ENCODE peak calls at places on chromosomes 6 and 20, in ten cellular contexts. One of them, this sample, is unnamed.

GRCh38 chr6:158621694-158622544 is 22.6 kb downstream of the DYNLT1 start:
- DNase-seq in fibroblast of pulmonary artery: no peak
- DNase-seq in stomach: peak; percentile 19
- DNase-seq in NB4: no peak
- DNase-seq in astrocyte of the cerebellum: no peak
- DNase-seq in brain microvascular endothelial cell: no peak
- DNase-seq in GM23338: no peak
- DNase-seq in psoas muscle: no peak
- DNase-seq in fibroblast of lung: no peak
- DNase-seq in tibial artery: peak; percentile 38
- DNase-seq in this sample: no peak

GRCh38 chr20:16296933-16297332 is 276.3 kb downstream of the KIF16B start:
- DNase-seq in psoas muscle: no peak
- DNase-seq in tibial artery: no peak
- DNase-seq in stomach: no peak
- DNase-seq in astrocyte of the cerebellum: no peak
- DNase-seq in fibroblast of lung: no peak
- DNase-seq in fibroblast of pulmonary artery: no peak
- DNase-seq in NB4: no peak
- DNase-seq in GM23338: no peak
- DNase-seq in brain microvascular endothelial cell: no peak
- DNase-seq in this sample: no peak

GRCh38 chr6:134527108-134527787 is 209.3 kb upstream of the SGK1 start:
- DNase-seq in fibroblast of lung: no peak
- DNase-seq in GM23338: no peak
- DNase-seq in astrocyte of the cerebellum: no peak
- DNase-seq in tibial artery: no peak
- DNase-seq in psoas muscle: no peak
- DNase-seq in NB4: no peak
- DNase-seq in stomach: no peak
- DNase-seq in brain microvascular endothelial cell: no peak
- DNase-seq in fibroblast of pulmonary artery: no peak
- DNase-seq in this sample: no peak

GRCh38 chr20:63697357-63697867 is 960 bp downstream of the TNFRSF6B start:
- DNase-seq in tibial artery: peak; percentile 65
- DNase-seq in brain microvascular endothelial cell: no peak
- DNase-seq in fibroblast of lung: no peak
- DNase-seq in NB4: no peak
- DNase-seq in psoas muscle: no peak
- DNase-seq in stomach: no peak
- DNase-seq in fibroblast of pulmonary artery: no peak
- DNase-seq in GM23338: no peak
- DNase-seq in astrocyte of the cerebellum: no peak
- DNase-seq in this sample: no peak

GRCh38 chr6:143279385-143279784 is 171.1 kb downstream of the ADAT2 start:
- DNase-seq in NB4: peak; percentile 22
- DNase-seq in tibial artery: no peak
- DNase-seq in stomach: no peak
- DNase-seq in fibroblast of lung: peak; percentile 15
- DNase-seq in fibroblast of pulmonary artery: peak; percentile 38
- DNase-seq in psoas muscle: no peak
- DNase-seq in brain microvascular endothelial cell: peak; percentile 31
- DNase-seq in astrocyte of the cerebellum: no peak
- DNase-seq in GM23338: peak; percentile 64
- DNase-seq in this sample: peak; percentile 45

GRCh38 chr6:97312241-97312640 is 29.2 kb upstream of the MMS22L start:
- DNase-seq in psoas muscle: no peak
- DNase-seq in GM23338: no peak
- DNase-seq in tibial artery: no peak
- DNase-seq in astrocyte of the cerebellum: no peak
- DNase-seq in stomach: no peak
- DNase-seq in NB4: no peak
- DNase-seq in fibroblast of pulmonary artery: no peak
- DNase-seq in fibroblast of lung: no peak
- DNase-seq in brain microvascular endothelial cell: no peak
- DNase-seq in this sample: peak; percentile 62

GRCh38 chr6:121285041-121285440 is 49.2 kb downstream of the TBC1D32 start:
- DNase-seq in astrocyte of the cerebellum: no peak
- DNase-seq in fibroblast of pulmonary artery: peak; percentile 62
- DNase-seq in brain microvascular endothelial cell: peak; percentile 75
- DNase-seq in NB4: no peak
- DNase-seq in stomach: no peak
- DNase-seq in psoas muscle: no peak
- DNase-seq in tibial artery: no peak
- DNase-seq in fibroblast of lung: peak; percentile 77
- DNase-seq in GM23338: no peak
- DNase-seq in this sample: no peak

GRCh38 chr6:169906004-169906740 is 154.8 kb downstream of the ERMARD start:
- DNase-seq in fibroblast of pulmonary artery: no peak
- DNase-seq in psoas muscle: no peak
- DNase-seq in tibial artery: no peak
- DNase-seq in brain microvascular endothelial cell: no peak
- DNase-seq in stomach: no peak
- DNase-seq in GM23338: no peak
- DNase-seq in astrocyte of the cerebellum: no peak
- DNase-seq in NB4: no peak
- DNase-seq in fibroblast of lung: no peak
- DNase-seq in this sample: no peak

GRCh38 chr20:41091926-41092325 is 45.4 kb upstream of the PLCG1 start:
- DNase-seq in stomach: no peak
- DNase-seq in NB4: no peak
- DNase-seq in fibroblast of pulmonary artery: no peak
- DNase-seq in tibial artery: no peak
- DNase-seq in psoas muscle: no peak
- DNase-seq in GM23338: no peak
- DNase-seq in brain microvascular endothelial cell: no peak
- DNase-seq in fibroblast of lung: peak; percentile 54
- DNase-seq in astrocyte of the cerebellum: no peak
- DNase-seq in this sample: no peak

GRCh38 chr6:76166297-76166696 is 93.8 kb upstream of the IMPG1 start:
- DNase-seq in tibial artery: no peak
- DNase-seq in fibroblast of pulmonary artery: no peak
- DNase-seq in fibroblast of lung: no peak
- DNase-seq in GM23338: peak; percentile 13
- DNase-seq in brain microvascular endothelial cell: no peak
- DNase-seq in stomach: no peak
- DNase-seq in psoas muscle: no peak
- DNase-seq in astrocyte of the cerebellum: no peak
- DNase-seq in NB4: no peak
- DNase-seq in this sample: no peak

GRCh38 chr6:45436544-45437440 is 59.1 kb upstream of the SUPT3H start:
- DNase-seq in brain microvascular endothelial cell: peak; percentile 83
- DNase-seq in NB4: peak; percentile 94
- DNase-seq in fibroblast of pulmonary artery: peak; percentile 81
- DNase-seq in stomach: no peak
- DNase-seq in astrocyte of the cerebellum: no peak
- DNase-seq in fibroblast of lung: peak; percentile 74
- DNase-seq in tibial artery: no peak
- DNase-seq in GM23338: no peak
- DNase-seq in psoas muscle: no peak
- DNase-seq in this sample: peak; percentile 88

GRCh38 chr6:79079425-79080130 is 1.5 kb upstream of the PHIP start:
- DNase-seq in fibroblast of lung: peak; percentile 45
- DNase-seq in NB4: peak; percentile 45
- DNase-seq in tibial artery: no peak
- DNase-seq in GM23338: peak; percentile 49
- DNase-seq in fibroblast of pulmonary artery: peak; percentile 35
- DNase-seq in stomach: no peak
- DNase-seq in astrocyte of the cerebellum: no peak
- DNase-seq in brain microvascular endothelial cell: no peak
- DNase-seq in psoas muscle: no peak
- DNase-seq in this sample: no peak

GRCh38 chr6:79089552-79090404 is 11.7 kb upstream of the PHIP start:
- DNase-seq in fibroblast of pulmonary artery: no peak
- DNase-seq in tibial artery: no peak
- DNase-seq in NB4: no peak
- DNase-seq in fibroblast of lung: no peak
- DNase-seq in stomach: no peak
- DNase-seq in brain microvascular endothelial cell: no peak
- DNase-seq in psoas muscle: no peak
- DNase-seq in GM23338: no peak
- DNase-seq in astrocyte of the cerebellum: no peak
- DNase-seq in this sample: no peak

GRCh38 chr6:79082304-79082703 is 4.2 kb upstream of the PHIP start:
- DNase-seq in psoas muscle: no peak
- DNase-seq in GM23338: peak; percentile 21
- DNase-seq in fibroblast of lung: no peak
- DNase-seq in astrocyte of the cerebellum: no peak
- DNase-seq in brain microvascular endothelial cell: no peak
- DNase-seq in stomach: no peak
- DNase-seq in NB4: no peak
- DNase-seq in fibroblast of pulmonary artery: no peak
- DNase-seq in tibial artery: no peak
- DNase-seq in this sample: no peak

GRCh38 chr6:79084693-79085092 is 6.6 kb upstream of the PHIP start:
- DNase-seq in NB4: peak; percentile 61
- DNase-seq in psoas muscle: no peak
- DNase-seq in stomach: no peak
- DNase-seq in fibroblast of pulmonary artery: no peak
- DNase-seq in GM23338: no peak
- DNase-seq in brain microvascular endothelial cell: no peak
- DNase-seq in astrocyte of the cerebellum: no peak
- DNase-seq in tibial artery: no peak
- DNase-seq in fibroblast of lung: peak; percentile 69
- DNase-seq in this sample: no peak
- H3K4me3 ChIP-seq in NB4: no peak overlapping the region
- H3K4me3 ChIP-seq in psoas muscle: no peak overlapping the region
- H3K4me3 ChIP-seq in stomach: no peak overlapping the region
- H3K4me3 ChIP-seq in fibroblast of pulmonary artery: no peak overlapping the region
- H3K4me3 ChIP-seq in GM23338: no peak overlapping the region
- H3K4me3 ChIP-seq in brain microvascular endothelial cell: no peak overlapping the region
- H3K4me3 ChIP-seq in astrocyte of the cerebellum: no peak overlapping the region
- H3K4me3 ChIP-seq in tibial artery: no peak overlapping the region
- H3K4me3 ChIP-seq in fibroblast of lung: no peak overlapping the region
- H3K4me3 ChIP-seq in this sample: no peak overlapping the region

DNA sequence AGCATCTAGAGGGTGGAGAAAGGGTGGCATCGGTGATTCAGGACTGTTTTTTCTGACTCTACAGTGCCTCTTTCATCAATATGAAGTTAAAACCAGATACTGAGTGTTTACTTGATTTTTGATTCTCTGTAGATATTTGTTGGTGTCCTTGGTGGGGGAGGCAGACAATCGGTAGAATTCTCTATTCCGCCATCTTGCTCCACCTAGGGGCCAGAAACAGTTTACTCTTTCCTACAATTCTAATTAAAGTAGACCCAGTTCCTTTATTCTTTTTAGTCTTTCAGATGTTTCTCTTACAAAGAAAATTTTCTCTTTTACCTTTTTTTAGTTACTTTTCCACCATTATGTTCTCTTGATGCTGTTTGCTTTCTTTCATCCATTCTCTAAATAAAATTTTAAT is 162.1 kb upstream of the RAB32 start:
- DNase-seq in stomach: no peak
- DNase-seq in tibial artery: no peak
- DNase-seq in fibroblast of pulmonary artery: no peak
- DNase-seq in GM23338: peak; percentile 50
- DNase-seq in fibroblast of lung: no peak
- DNase-seq in brain microvascular endothelial cell: no peak
- DNase-seq in NB4: no peak
- DNase-seq in astrocyte of the cerebellum: no peak
- DNase-seq in psoas muscle: no peak
- DNase-seq in this sample: no peak
- TF ChIP-seq CTCF in stomach: no peak
- TF ChIP-seq CTCF in tibial artery: no peak
- TF ChIP-seq CTCF in fibroblast of pulmonary artery: peak; percentile 36
- TF ChIP-seq CTCF in GM23338: peak; percentile 45
- TF ChIP-seq CTCF in fibroblast of lung: no peak
- TF ChIP-seq CTCF in brain microvascular endothelial cell: peak; percentile 49
- TF ChIP-seq CTCF in NB4: no peak
- TF ChIP-seq CTCF in astrocyte of the cerebellum: peak; percentile 20
- TF ChIP-seq CTCF in psoas muscle: no peak
- TF ChIP-seq CTCF in this sample: peak; percentile 22

GRCh38 chr20:57621426-57622200 is 1.4 kb upstream of the ZBP1 start:
- DNase-seq in tibial artery: peak; percentile 51
- DNase-seq in GM23338: no peak
- DNase-seq in stomach: no peak
- DNase-seq in psoas muscle: no peak
- DNase-seq in NB4: no peak
- DNase-seq in fibroblast of lung: no peak
- DNase-seq in astrocyte of the cerebellum: no peak
- DNase-seq in fibroblast of pulmonary artery: no peak
- DNase-seq in brain microvascular endothelial cell: no peak
- DNase-seq in this sample: peak; percentile 14
- H3K4me3 ChIP-seq in tibial artery: no peak overlapping the region
- H3K4me3 ChIP-seq in GM23338: no peak overlapping the region
- H3K4me3 ChIP-seq in stomach: no peak overlapping the region
- H3K4me3 ChIP-seq in psoas muscle: no peak overlapping the region
- H3K4me3 ChIP-seq in NB4: no peak overlapping the region
- H3K4me3 ChIP-seq in fibroblast of lung: no peak overlapping the region
- H3K4me3 ChIP-seq in astrocyte of the cerebellum: no peak overlapping the region
- H3K4me3 ChIP-seq in fibroblast of pulmonary artery: no peak overlapping the region
- H3K4me3 ChIP-seq in brain microvascular endothelial cell: no peak overlapping the region
- H3K4me3 ChIP-seq in this sample: no peak overlapping the region

GRCh38 chr6:1820165-1820564 is 210.4 kb downstream of the FOXC1 start:
- DNase-seq in GM23338: no peak
- DNase-seq in brain microvascular endothelial cell: no peak
- DNase-seq in psoas muscle: no peak
- DNase-seq in fibroblast of lung: peak; percentile 61
- DNase-seq in fibroblast of pulmonary artery: peak; percentile 84
- DNase-seq in NB4: no peak
- DNase-seq in astrocyte of the cerebellum: peak; percentile 38
- DNase-seq in stomach: no peak
- DNase-seq in tibial artery: no peak
- DNase-seq in this sample: no peak

GRCh38 chr6:1819007-1819406 is 209.3 kb downstream of the FOXC1 start:
- DNase-seq in fibroblast of lung: no peak
- DNase-seq in tibial artery: no peak
- DNase-seq in fibroblast of pulmonary artery: no peak
- DNase-seq in GM23338: no peak
- DNase-seq in stomach: no peak
- DNase-seq in psoas muscle: no peak
- DNase-seq in NB4: no peak
- DNase-seq in brain microvascular endothelial cell: no peak
- DNase-seq in astrocyte of the cerebellum: no peak
- DNase-seq in this sample: peak; percentile 53

GRCh38 chr6:1821188-1822183 is 211.8 kb downstream of the FOXC1 start:
- DNase-seq in fibroblast of lung: peak; percentile 52
- DNase-seq in astrocyte of the cerebellum: no peak
- DNase-seq in fibroblast of pulmonary artery: peak; percentile 48
- DNase-seq in psoas muscle: no peak
- DNase-seq in GM23338: no peak
- DNase-seq in stomach: no peak
- DNase-seq in tibial artery: no peak
- DNase-seq in NB4: no peak
- DNase-seq in brain microvascular endothelial cell: peak; percentile 32
- DNase-seq in this sample: no peak

GRCh38 chr6:1817033-1817761 is 207.5 kb downstream of the FOXC1 start:
- DNase-seq in fibroblast of lung: peak; percentile 50
- DNase-seq in brain microvascular endothelial cell: no peak
- DNase-seq in psoas muscle: no peak
- DNase-seq in tibial artery: no peak
- DNase-seq in fibroblast of pulmonary artery: peak; percentile 78
- DNase-seq in astrocyte of the cerebellum: peak; percentile 68
- DNase-seq in NB4: no peak
- DNase-seq in GM23338: no peak
- DNase-seq in stomach: no peak
- DNase-seq in this sample: no peak

DNA sequence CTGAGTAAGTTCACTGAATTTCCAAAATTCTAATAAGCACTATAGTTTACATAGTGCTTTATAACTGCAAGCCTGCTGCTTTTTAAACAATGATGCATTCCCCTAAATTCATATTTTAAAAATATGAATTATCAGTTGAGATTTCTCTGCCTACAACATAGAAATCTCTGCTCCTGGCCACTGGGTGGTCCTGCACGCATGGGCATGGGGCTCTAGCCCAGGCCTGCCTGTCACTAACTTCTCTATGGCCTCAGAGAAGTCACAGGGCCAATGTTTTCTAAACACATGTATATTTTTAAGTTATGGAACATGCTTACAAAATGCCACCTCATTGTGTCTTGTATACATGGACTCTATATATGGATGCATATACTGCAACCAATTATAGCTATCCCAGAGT is 211.0 kb downstream of the FOXC1 start:
- DNase-seq in fibroblast of pulmonary artery: no peak
- DNase-seq in stomach: no peak
- DNase-seq in GM23338: no peak
- DNase-seq in fibroblast of lung: no peak
- DNase-seq in NB4: no peak
- DNase-seq in brain microvascular endothelial cell: no peak
- DNase-seq in astrocyte of the cerebellum: no peak
- DNase-seq in tibial artery: no peak
- DNase-seq in psoas muscle: no peak
- DNase-seq in this sample: no peak
- TF ChIP-seq CTCF in fibroblast of pulmonary artery: no peak
- TF ChIP-seq CTCF in stomach: no peak
- TF ChIP-seq CTCF in GM23338: no peak
- TF ChIP-seq CTCF in fibroblast of lung: no peak
- TF ChIP-seq CTCF in NB4: no peak
- TF ChIP-seq CTCF in brain microvascular endothelial cell: no peak
- TF ChIP-seq CTCF in astrocyte of the cerebellum: no peak
- TF ChIP-seq CTCF in tibial artery: no peak
- TF ChIP-seq CTCF in psoas muscle: no peak
- TF ChIP-seq CTCF in this sample: no peak

This sample was measured in epithelial cell of esophagus.